ENCODE peak calls at places on chromosomes 3 and 15, in five cellular contexts. One of them, this sample, is unnamed. For H3K79me2 and H3K4me1, the result is how much of the 10 kb centered on the place peaks cover.

GRCh38 chr15:77160562-77161481 is 89.9 kb upstream of the TSPAN3 start:
- DNase-seq in OCI-LY7: no peak
- DNase-seq in trophoblast cell: no peak
- DNase-seq in GM23248: no peak
- DNase-seq in hepatocyte: peak
- DNase-seq in this sample: peak

GRCh38 chr3:146466596-146466995 is 2.8 kb downstream of the PLSCR2 start:
- DNase-seq in OCI-LY7: no peak
- DNase-seq in trophoblast cell: no peak
- DNase-seq in GM23248: peak
- DNase-seq in hepatocyte: no peak
- DNase-seq in this sample: no peak

GRCh38 chr3:171833775-171834460 is 9.2 kb upstream of the TMEM212 start:
- DNase-seq in OCI-LY7: peak
- DNase-seq in trophoblast cell: no peak
- DNase-seq in GM23248: peak
- DNase-seq in hepatocyte: no peak
- DNase-seq in this sample: no peak

GRCh38 chr3:133197619-133198018 is 159.4 kb downstream of the TMEM108 start:
- DNase-seq in OCI-LY7: no peak
- DNase-seq in trophoblast cell: peak
- DNase-seq in GM23248: no peak
- DNase-seq in hepatocyte: no peak
- DNase-seq in this sample: no peak

GRCh38 chr3:100048248-100048647 is 66.1 kb downstream of the FILIP1L start:
- DNase-seq in OCI-LY7: no peak
- DNase-seq in trophoblast cell: no peak
- DNase-seq in GM23248: no peak
- DNase-seq in hepatocyte: no peak
- DNase-seq in this sample: peak

GRCh38 chr3:134799393-134799792 is 4.3 kb downstream of the EPHB1 start:
- DNase-seq in OCI-LY7: no peak
- DNase-seq in trophoblast cell: no peak
- DNase-seq in GM23248: peak
- DNase-seq in hepatocyte: no peak
- DNase-seq in this sample: no peak

GRCh38 chr15:63439536-63440264 is 58.1 kb upstream of the CA12 start:
- DNase-seq in OCI-LY7: no peak
- DNase-seq in trophoblast cell: no peak
- DNase-seq in GM23248: peak
- DNase-seq in hepatocyte: no peak
- DNase-seq in this sample: no peak

GRCh38 chr15:41968738-41969137 is 3.6 kb downstream of the EHD4 start:
- DNase-seq in OCI-LY7: no peak
- DNase-seq in trophoblast cell: no peak
- DNase-seq in GM23248: peak
- DNase-seq in hepatocyte: no peak
- DNase-seq in this sample: no peak

GRCh38 chr3:39104961-39105686 is 2.3 kb downstream of the GORASP1 start:
- DNase-seq in OCI-LY7: no peak
- DNase-seq in trophoblast cell: no peak
- DNase-seq in GM23248: peak
- DNase-seq in hepatocyte: no peak
- DNase-seq in this sample: no peak

GRCh38 chr3:127819656-127820055 is 2.7 kb downstream of the MGLL start:
- DNase-seq in OCI-LY7: no peak
- DNase-seq in trophoblast cell: no peak
- DNase-seq in GM23248: no peak
- DNase-seq in hepatocyte: no peak
- DNase-seq in this sample: no peak
- H3K79me2 ChIP-seq in OCI-LY7: under half
- H3K79me2 ChIP-seq in trophoblast cell: under half
- H3K79me2 ChIP-seq in GM23248: half or more
- H3K79me2 ChIP-seq in hepatocyte: under half
- H3K79me2 ChIP-seq in this sample: under half

DNA sequence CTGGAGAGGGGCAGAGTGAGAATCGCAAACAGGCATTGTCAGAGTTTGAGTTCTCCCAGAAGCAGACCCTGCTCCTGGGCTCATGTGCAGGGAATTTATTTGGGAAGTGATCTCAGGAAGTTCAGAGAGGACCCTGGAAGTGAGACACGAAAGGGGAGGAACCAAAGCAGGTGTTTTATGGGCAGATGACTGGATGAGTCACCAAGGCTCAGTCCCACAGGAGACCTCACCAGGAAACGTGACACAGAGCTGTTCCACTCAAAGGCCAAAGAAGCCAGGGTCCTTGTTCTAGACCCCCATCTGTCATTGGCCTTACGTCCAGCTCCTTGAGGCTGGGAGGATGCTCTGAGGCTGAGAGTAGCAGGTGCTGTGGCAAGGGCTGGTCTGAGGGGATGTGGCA is 43.4 kb upstream of the SEC22A start:
- DNase-seq in OCI-LY7: no peak
- DNase-seq in trophoblast cell: no peak
- DNase-seq in GM23248: peak
- DNase-seq in hepatocyte: no peak
- DNase-seq in this sample: no peak
- H3K4me1 ChIP-seq in OCI-LY7: under half
- H3K4me1 ChIP-seq in trophoblast cell: under half
- H3K4me1 ChIP-seq in GM23248: under half
- H3K4me1 ChIP-seq in hepatocyte: under half
- H3K4me1 ChIP-seq in this sample: under half

DNA sequence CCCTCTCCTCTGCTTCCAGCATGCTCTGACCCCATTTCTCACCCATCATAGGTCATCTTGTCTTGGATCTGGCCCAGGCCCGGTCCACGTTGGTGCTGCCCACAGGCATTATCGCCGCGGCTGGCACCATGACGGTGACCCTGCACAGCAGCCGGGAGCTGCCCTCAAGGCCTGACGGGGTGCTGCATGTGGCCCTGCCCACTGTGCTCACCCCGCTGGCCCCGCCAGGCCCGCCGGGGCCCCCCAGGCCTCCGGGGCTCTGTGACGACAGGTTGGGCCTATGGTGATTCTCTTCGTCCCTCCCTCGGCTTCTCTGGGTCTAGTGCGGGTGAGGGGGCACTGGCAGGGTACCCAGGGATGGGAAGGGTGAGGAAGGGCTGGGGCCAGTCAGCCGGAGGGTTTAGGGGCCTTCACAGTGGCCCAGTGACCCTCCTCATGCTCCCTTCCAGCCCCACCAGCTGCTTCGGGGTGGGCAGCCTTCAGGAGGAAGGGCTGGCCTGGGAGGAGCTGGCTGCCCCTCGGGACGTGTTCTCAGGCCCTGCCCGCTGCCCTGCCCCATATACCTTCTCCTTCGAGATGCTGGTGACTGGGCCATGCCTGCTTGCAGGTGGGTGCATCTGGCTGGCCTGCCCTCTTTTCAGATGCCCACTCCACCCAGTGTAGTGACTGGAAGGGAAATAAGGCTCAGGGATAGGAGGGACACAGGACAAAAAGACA is 3.9 kb downstream of the VWA5B2 start:
- DNase-seq in OCI-LY7: no peak
- DNase-seq in trophoblast cell: no peak
- DNase-seq in GM23248: no peak
- DNase-seq in hepatocyte: no peak
- DNase-seq in this sample: no peak
- H3K4me2 ChIP-seq in OCI-LY7: no peak
- H3K4me2 ChIP-seq in trophoblast cell: no peak
- H3K4me2 ChIP-seq in GM23248: no peak
- H3K4me2 ChIP-seq in hepatocyte: no peak
- H3K4me2 ChIP-seq in this sample: no peak

GRCh38 chr15:64845826-64846225 is 4.1 kb downstream of the PLEKHO2 start:
- DNase-seq in OCI-LY7: no peak
- DNase-seq in trophoblast cell: no peak
- DNase-seq in GM23248: no peak
- DNase-seq in hepatocyte: no peak
- DNase-seq in this sample: no peak
- H3K79me2 ChIP-seq in OCI-LY7: under half
- H3K79me2 ChIP-seq in trophoblast cell: under half
- H3K79me2 ChIP-seq in GM23248: half or more
- H3K79me2 ChIP-seq in hepatocyte: half or more
- H3K79me2 ChIP-seq in this sample: half or more

GRCh38 chr3:50237754-50238548 is 1.9 kb downstream of the GNAI2 start:
- DNase-seq in OCI-LY7: peak
- DNase-seq in trophoblast cell: peak
- DNase-seq in GM23248: peak
- DNase-seq in hepatocyte: peak
- DNase-seq in this sample: peak
- H3K4me1 ChIP-seq in OCI-LY7: half or more
- H3K4me1 ChIP-seq in trophoblast cell: under half
- H3K4me1 ChIP-seq in GM23248: under half
- H3K4me1 ChIP-seq in hepatocyte: under half
- H3K4me1 ChIP-seq in this sample: under half

GRCh38 chr3:37024820-37025405 is 31.6 kb downstream of the MLH1 start:
- DNase-seq in OCI-LY7: peak
- DNase-seq in trophoblast cell: no peak
- DNase-seq in GM23248: no peak
- DNase-seq in hepatocyte: no peak
- DNase-seq in this sample: no peak
- H3K4me2 ChIP-seq in OCI-LY7: peak
- H3K4me2 ChIP-seq in trophoblast cell: no peak
- H3K4me2 ChIP-seq in GM23248: no peak
- H3K4me2 ChIP-seq in hepatocyte: no peak
- H3K4me2 ChIP-seq in this sample: no peak